ENCODE peak calls at places on chromosomes 6 and 20, in eight cellular contexts. U is choroid plexus epithelial cell, X is heart right ventricle, P is fibroblast of the aortic adventitia, M is SK-N-SH, V is HFF-Myc, W is neural progenitor cell, D is coronary artery. N is an unnamed sample.

GRCh38 chr6:106685833-106686232 is 56.5 kb downstream of the QRSL1 start:
- DNase-seq in U (no peak), X (no peak), P (no peak), M (no peak), V (no peak), W (no peak), D (no peak), N (no peak)

GRCh38 chr20:50298554-50299324 is 108.1 kb downstream of the CEBPB start:
- DNase-seq in U (no peak), X (no peak), P (no peak), M (no peak), V (no peak), W (no peak), D (no peak), N (no peak)

GRCh38 chr6:10543488-10543887 is 22.3 kb downstream of the GCNT2 start:
- DNase-seq in U (no peak), X (no peak), P (no peak), M (no peak), V (no peak), W (no peak), D (no peak), N (no peak)

GRCh38 chr6:20182926-20183521 is 29.2 kb downstream of the MBOAT1 start:
- DNase-seq in U (peak; percentile 42), X (peak; percentile 32), P (no peak), M (no peak), V (no peak), W (no peak), D (no peak), N (no peak)

GRCh38 chr6:14316911-14317535 is 199.5 kb downstream of the CD83 start:
- DNase-seq in U (no peak), X (no peak), P (no peak), M (peak; percentile 22), V (no peak), W (peak; percentile 24), D (no peak), N (no peak)

GRCh38 chr20:48115511-48115910 is 330.2 kb upstream of the SULF2 start:
- DNase-seq in U (peak; percentile 25), X (no peak), P (no peak), M (no peak), V (no peak), W (no peak), D (no peak), N (no peak)

GRCh38 chr6:6891074-6891754 is 216.5 kb upstream of the RREB1 start:
- DNase-seq in U (no peak), X (no peak), P (no peak), M (no peak), V (no peak), W (no peak), D (no peak), N (no peak)

GRCh38 chr20:44886276-44886671 is 769 bp downstream of the YWHAB start:
- DNase-seq in U (no peak), X (no peak), P (no peak), M (no peak), V (no peak), W (no peak), D (no peak), N (no peak)

GRCh38 chr6:30171677-30172471 is 8.5 kb downstream of the TRIM15 start:
- DNase-seq in U (peak; percentile 74), X (no peak), P (peak; percentile 8), M (peak; percentile 71), V (no peak), W (peak; percentile 79), D (no peak), N (no peak)

GRCh38 chr6:46491201-46491788 is at the start of gene RCAN2:
- DNase-seq in U (peak; percentile 40), X (peak; percentile 82), P (peak; percentile 15), M (peak; percentile 63), V (no peak), W (peak; percentile 91), D (peak; percentile 90), N (no peak)

GRCh38 chr20:58694241-58695083 is 1.9 kb downstream of the NPEPL1 start:
- DNase-seq in U (no peak), X (no peak), P (no peak), M (no peak), V (no peak), W (no peak), D (peak; percentile 73), N (no peak)

GRCh38 chr6:75601608-75602163 is at the start of gene SENP6:
- DNase-seq in U (peak; percentile 69), X (peak; percentile 82), P (peak; percentile 68), M (peak; percentile 92), V (peak; percentile 30), W (peak; percentile 92), D (peak; percentile 84), N (no peak)

GRCh38 chr6:2563635-2564034 is 187.1 kb downstream of the MYLK4 start:
- DNase-seq in U (peak; percentile 60), X (no peak), P (peak; percentile 28), M (no peak), V (no peak), W (no peak), D (no peak), N (no peak)

GRCh38 chr20:46552460-46553420 is 2.3 kb upstream of the OCSTAMP start:
- DNase-seq in U (no peak), X (no peak), P (no peak), M (no peak), V (no peak), W (no peak), D (no peak), N (no peak)

GRCh38 chr20:16397053-16397452 is 176.2 kb downstream of the KIF16B start:
- DNase-seq in U (no peak), X (peak; percentile 74), P (peak; percentile 88), M (no peak), V (no peak), W (no peak), D (peak; percentile 86), N (no peak)

GRCh38 chr6:23589811-23590210 is 536.2 kb upstream of the NRSN1 start:
- DNase-seq in U (peak; percentile 43), X (no peak), P (no peak), M (no peak), V (no peak), W (no peak), D (no peak), N (no peak)

GRCh38 chr6:140077712-140078551 is 703.5 kb upstream of the CITED2 start:
- DNase-seq in U (peak; percentile 40), X (no peak), P (no peak), M (no peak), V (peak; percentile 70), W (no peak), D (no peak), N (no peak)

GRCh38 chr20:36851490-36851889 is 24.4 kb upstream of the TLDC2 start:
- DNase-seq in U (no peak), X (no peak), P (no peak), M (no peak), V (no peak), W (no peak), D (no peak), N (no peak)
- H3K4me3 ChIP-seq in U (no peak overlapping the region), X (no peak overlapping the region), P (no peak overlapping the region), M (no peak overlapping the region), V (no peak overlapping the region), W (no peak overlapping the region), D (peak overlapping the region; percentile 56), N (no peak overlapping the region)

DNA sequence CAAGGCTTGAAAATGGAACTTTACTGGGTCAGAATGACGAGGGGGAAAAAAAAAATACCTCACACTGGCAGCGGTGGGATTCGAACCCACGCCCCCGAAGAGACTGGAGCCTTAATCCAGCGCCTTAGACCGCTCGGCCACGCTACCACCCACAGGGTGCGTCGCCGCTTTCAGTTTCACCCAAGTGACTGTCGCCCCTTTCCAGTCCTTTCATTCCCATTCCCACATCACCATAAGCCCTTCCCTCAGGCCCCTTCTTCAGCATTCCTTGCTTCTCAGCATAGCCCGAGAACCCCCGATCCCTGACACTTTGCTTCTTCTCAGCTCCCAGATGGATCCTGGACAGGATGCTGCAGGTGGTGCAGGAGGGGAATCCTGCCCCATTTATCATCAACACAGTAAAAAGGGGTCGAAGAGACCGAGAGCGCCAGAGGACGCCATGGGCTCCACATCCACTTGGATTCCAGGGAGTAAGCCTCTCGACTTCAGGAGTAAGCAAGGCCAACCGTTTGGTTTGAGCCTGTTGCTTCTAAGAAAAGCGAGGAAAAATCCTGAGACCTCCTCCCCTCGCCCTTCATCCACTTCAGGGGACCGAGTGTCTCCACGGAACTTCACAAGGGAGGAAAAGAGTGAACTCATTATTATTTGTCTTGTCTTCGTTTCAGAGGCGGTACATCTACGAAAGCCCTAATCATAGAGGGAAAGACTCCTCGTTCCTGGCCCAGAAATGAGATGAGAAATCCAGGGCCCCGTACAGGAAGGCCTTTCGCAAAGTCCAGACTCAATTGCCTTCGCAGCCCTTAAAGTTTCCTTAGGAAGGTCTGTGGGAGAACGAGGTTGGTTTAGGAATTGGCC is 20.0 kb upstream of the TRIM27 start:
- DNase-seq in U (peak; percentile 79), X (peak; percentile 79), P (peak; percentile 74), M (peak; percentile 75), V (peak; percentile 55), W (peak; percentile 91), D (peak; percentile 77), N (no peak)
- TF ChIP-seq CTCF in U (no peak), X (no peak), P (no peak), M (no peak), V (no peak), W (no peak), D (no peak), N (no peak)

GRCh38 chr6:17905611-17906592 is 81.5 kb downstream of the KIF13A start:
- DNase-seq in U (peak; percentile 75), X (no peak), P (peak; percentile 85), M (no peak), V (no peak), W (no peak), D (no peak), N (no peak)

GRCh38 chr6:17904491-17905120 is 82.8 kb downstream of the KIF13A start:
- DNase-seq in U (no peak), X (no peak), P (no peak), M (no peak), V (no peak), W (no peak), D (no peak), N (no peak)

GRCh38 chr6:17910178-17910577 is 77.3 kb downstream of the KIF13A start:
- DNase-seq in U (no peak), X (no peak), P (no peak), M (no peak), V (no peak), W (no peak), D (no peak), N (no peak)

GRCh38 chr6:17908831-17909230 is 78.6 kb downstream of the KIF13A start:
- DNase-seq in U (no peak), X (no peak), P (no peak), M (no peak), V (no peak), W (no peak), D (no peak), N (no peak)

GRCh38 chr6:17907467-17908229 is 79.8 kb downstream of the KIF13A start:
- DNase-seq in U (peak; percentile 97), X (peak; percentile 47), P (peak; percentile 99), M (no peak), V (peak; percentile 93), W (no peak), D (peak; percentile 90), N (peak; percentile 99)
- H3K4me3 ChIP-seq in U (no peak overlapping the region), X (no peak overlapping the region), P (no peak overlapping the region), M (no peak overlapping the region), V (no peak overlapping the region), W (no peak overlapping the region), D (no peak overlapping the region), N (no peak overlapping the region)

GRCh38 chr20:21077809-21078345 is 28.3 kb downstream of the LINC00237 start:
- DNase-seq in U (no peak), X (no peak), P (no peak), M (no peak), V (no peak), W (no peak), D (no peak), N (no peak)

GRCh38 chr20:21076073-21076472 is 30.1 kb downstream of the LINC00237 start:
- DNase-seq in U (no peak), X (no peak), P (no peak), M (no peak), V (no peak), W (no peak), D (no peak), N (no peak)

GRCh38 chr20:21074605-21075336 is 31.4 kb downstream of the LINC00237 start:
- DNase-seq in U (no peak), X (no peak), P (no peak), M (no peak), V (peak; percentile 2), W (no peak), D (no peak), N (no peak)
- TF ChIP-seq CTCF in U (no peak), X (no peak), P (no peak), M (no peak), V (no peak), W (no peak), D (no peak), N (no peak)

N was measured in epithelial cell of proximal tubule.